ENCODE peak calls at places on chromosomes 12 and 14, in seven cellular contexts. I, O, W, M, C, V and L are unnamed samples.

GRCh38 chr12:28937196-28937595 is 211.9 kb upstream of the FAR2 start:
- ATAC-seq in I (no peak), O (no peak), W (no peak), M (no peak), C (no peak), V (peak), L (no peak)

GRCh38 chr12:65643595-65644386 is 180.5 kb upstream of the HMGA2 start:
- ATAC-seq in I (no peak), O (no peak), W (no peak), M (no peak), C (no peak), V (no peak), L (no peak)

GRCh38 chr14:73426877-73427276 is 31.5 kb downstream of the NUMB start:
- ATAC-seq in I (no peak), O (no peak), W (peak), M (no peak), C (no peak), V (peak), L (peak)

GRCh38 chr12:118302053-118302452 is 70.7 kb downstream of the TAOK3 start:
- ATAC-seq in I (peak), O (no peak), W (peak), M (no peak), C (peak), V (peak), L (no peak)

GRCh38 chr14:93927746-93928145 is 602 bp downstream of the FAM181A start:
- ATAC-seq in I (no peak), O (no peak), W (no peak), M (no peak), C (no peak), V (no peak), L (no peak)

GRCh38 chr12:49296034-49296835 is 1.3 kb downstream of the PRPH start:
- ATAC-seq in I (peak), O (no peak), W (peak), M (peak), C (peak), V (peak), L (no peak)

GRCh38 chr12:130127527-130127908 is 34.7 kb upstream of the FZD10 start:
- ATAC-seq in I (no peak), O (peak), W (no peak), M (no peak), C (no peak), V (no peak), L (peak)

GRCh38 chr14:65937079-65937803 is 524.7 kb downstream of the FUT8 start:
- ATAC-seq in I (no peak), O (no peak), W (no peak), M (no peak), C (no peak), V (no peak), L (no peak)

GRCh38 chr12:111687255-111687654 is 1.4 kb downstream of the ACAD10 start:
- ATAC-seq in I (peak), O (no peak), W (peak), M (peak), C (peak), V (no peak), L (no peak)

GRCh38 chr12:104569348-104570173 is 112.8 kb downstream of the CHST11 start:
- ATAC-seq in I (no peak), O (no peak), W (peak), M (no peak), C (peak), V (no peak), L (peak)

GRCh38 chr14:100416921-100417451 is 93.8 kb downstream of the SLC25A47 start:
- ATAC-seq in I (peak), O (no peak), W (no peak), M (peak), C (peak), V (peak), L (no peak)

GRCh38 chr14:64758711-64759554 is 54.7 kb downstream of the PLEKHG3 start:
- ATAC-seq in I (no peak), O (no peak), W (no peak), M (no peak), C (peak), V (peak), L (no peak)

GRCh38 chr14:59826150-59826549 is 44.4 kb downstream of the RTN1 start:
- ATAC-seq in I (no peak), O (no peak), W (no peak), M (no peak), C (no peak), V (no peak), L (no peak)

GRCh38 chr12:19206493-19207077 is 77.1 kb downstream of the PLEKHA5 start:
- ATAC-seq in I (no peak), O (no peak), W (no peak), M (no peak), C (no peak), V (peak), L (no peak)

GRCh38 chr14:35438910-35439713 is 34.6 kb upstream of the NFKBIA start:
- ATAC-seq in I (peak), O (no peak), W (peak), M (peak), C (no peak), V (peak), L (no peak)

GRCh38 chr14:95155044-95155443 is 2.3 kb downstream of the DICER1 start:
- ATAC-seq in I (no peak), O (no peak), W (no peak), M (no peak), C (no peak), V (no peak), L (no peak)

GRCh38 chr12:21301-22189 is 45.0 kb upstream of the IQSEC3 start:
- ATAC-seq in I (no peak), O (no peak), W (peak), M (peak), C (peak), V (no peak), L (no peak)

GRCh38 chr12:68964013-68964412 is 31.0 kb upstream of the CPM start:
- ATAC-seq in I (no peak), O (no peak), W (no peak), M (no peak), C (no peak), V (no peak), L (no peak)

GRCh38 chr12:64745259-64745807 is 13.9 kb downstream of the GNS start:
- ATAC-seq in I (no peak), O (no peak), W (no peak), M (no peak), C (no peak), V (no peak), L (no peak)

GRCh38 chr14:66998013-66998412 is 191.2 kb upstream of the GARIN2 start:
- ATAC-seq in I (no peak), O (no peak), W (peak), M (no peak), C (no peak), V (no peak), L (no peak)

GRCh38 chr12:76588881-76589565 is 29.5 kb upstream of the OSBPL8 start:
- ATAC-seq in I (no peak), O (peak), W (no peak), M (no peak), C (no peak), V (peak), L (peak)

GRCh38 chr12:83470749-83471148 is 784.0 kb downstream of the TMTC2 start:
- ATAC-seq in I (no peak), O (no peak), W (no peak), M (no peak), C (no peak), V (no peak), L (no peak)

GRCh38 chr12:52168019-52168717 is 23.6 kb downstream of the KRT80 start:
- ATAC-seq in I (no peak), O (peak), W (peak), M (peak), C (peak), V (peak), L (no peak)

GRCh38 chr12:119681953-119682352 is 14.0 kb downstream of the PRKAB1 start:
- ATAC-seq in I (no peak), O (no peak), W (peak), M (no peak), C (no peak), V (no peak), L (no peak)

GRCh38 chr14:102608064-102608446 is 15.6 kb downstream of the RCOR1 start:
- ATAC-seq in I (no peak), O (no peak), W (peak), M (no peak), C (no peak), V (no peak), L (no peak)

GRCh38 chr14:32349322-32349721 is 20.2 kb downstream of the AKAP6 start:
- ATAC-seq in I (no peak), O (no peak), W (no peak), M (no peak), C (no peak), V (no peak), L (no peak)

GRCh38 chr12:120696599-120696998 is 9.7 kb downstream of the MLEC start:
- ATAC-seq in I (no peak), O (no peak), W (peak), M (no peak), C (no peak), V (no peak), L (no peak)

GRCh38 chr12:125186471-125187147 is 121.4 kb downstream of the AACS start:
- ATAC-seq in I (peak), O (peak), W (no peak), M (no peak), C (peak), V (peak), L (peak)

GRCh38 chr12:90899456-90900182 is 55.4 kb downstream of the CCER1 start:
- ATAC-seq in I (no peak), O (no peak), W (no peak), M (no peak), C (no peak), V (peak), L (no peak)

GRCh38 chr14:76407449-76408150 is 31.7 kb downstream of the ESRRB start:
- ATAC-seq in I (no peak), O (no peak), W (no peak), M (peak), C (no peak), V (no peak), L (no peak)

GRCh38 chr12:26830358-26830757 is 2.6 kb downstream of the ITPR2 start:
- ATAC-seq in I (no peak), O (no peak), W (no peak), M (no peak), C (no peak), V (no peak), L (no peak)

GRCh38 chr12:26832817-26833691 is at the start of gene ITPR2:
- ATAC-seq in I (peak), O (peak), W (peak), M (peak), C (peak), V (peak), L (peak)

GRCh38 chr12:26833692-26834168 is 736 bp upstream of the ITPR2 start:
- ATAC-seq in I (no peak), O (no peak), W (peak), M (peak), C (no peak), V (peak), L (no peak)

GRCh38 chr12:26830783-26831601 is 2.0 kb downstream of the ITPR2 start:
- ATAC-seq in I (no peak), O (no peak), W (no peak), M (no peak), C (no peak), V (no peak), L (no peak)

DNA sequence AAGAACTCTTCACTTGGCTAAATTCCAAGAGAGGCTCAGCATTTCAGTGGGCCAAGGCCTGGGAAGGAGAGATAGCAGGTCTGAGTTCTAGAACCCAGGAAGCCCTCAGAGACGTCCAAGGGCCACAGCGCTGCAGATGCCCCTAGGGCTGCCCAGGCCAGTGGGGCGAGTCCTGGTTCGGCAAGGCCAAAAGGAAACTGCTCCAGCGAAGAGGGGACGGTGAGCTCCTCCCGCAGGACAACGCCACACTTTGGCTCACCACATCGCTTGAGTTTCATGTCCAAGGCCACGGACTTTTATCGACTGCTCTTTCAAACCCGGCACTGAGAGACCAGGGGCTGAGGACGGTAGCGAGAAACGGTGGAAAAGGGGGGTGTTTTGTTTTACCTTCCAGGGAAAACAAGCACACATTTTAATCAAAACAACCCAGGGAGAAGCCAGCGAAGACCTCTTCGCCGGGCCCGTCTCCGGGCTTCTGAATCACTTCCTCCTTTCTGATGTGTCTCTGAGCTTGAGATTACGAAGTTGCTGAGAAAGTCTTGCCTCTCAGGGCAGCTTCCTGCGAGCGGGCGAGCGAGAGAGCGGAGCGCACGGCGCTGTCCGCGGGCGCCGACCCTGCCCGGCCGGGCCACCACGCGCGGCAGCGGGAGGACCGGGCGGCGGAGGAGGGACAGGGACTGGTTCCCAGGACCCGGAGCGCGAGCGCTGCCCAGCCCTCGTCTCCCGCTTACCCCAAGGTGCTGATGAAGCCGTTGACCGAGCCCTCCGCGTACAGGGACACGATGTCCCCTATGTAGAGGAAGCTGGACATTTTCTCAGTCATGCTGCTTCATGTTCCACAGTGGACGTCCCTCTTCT is 806 bp downstream of the ITPR2 start:
- ATAC-seq in I (peak), O (peak), W (peak), M (peak), C (peak), V (peak), L (peak)
- TF ChIP-seq POLR2A in I (no peak), O (no peak), W (peak), M (peak), C (no peak), V (peak), L (peak)

GRCh38 chr14:55277972-55278740 is 6.9 kb downstream of the FBXO34 start:
- ATAC-seq in I (no peak), O (no peak), W (peak), M (no peak), C (no peak), V (no peak), L (no peak)
- H3K4me3 ChIP-seq in I (no peak), O (no peak), W (peak), M (no peak), C (no peak), V (no peak), L (no peak)

DNA sequence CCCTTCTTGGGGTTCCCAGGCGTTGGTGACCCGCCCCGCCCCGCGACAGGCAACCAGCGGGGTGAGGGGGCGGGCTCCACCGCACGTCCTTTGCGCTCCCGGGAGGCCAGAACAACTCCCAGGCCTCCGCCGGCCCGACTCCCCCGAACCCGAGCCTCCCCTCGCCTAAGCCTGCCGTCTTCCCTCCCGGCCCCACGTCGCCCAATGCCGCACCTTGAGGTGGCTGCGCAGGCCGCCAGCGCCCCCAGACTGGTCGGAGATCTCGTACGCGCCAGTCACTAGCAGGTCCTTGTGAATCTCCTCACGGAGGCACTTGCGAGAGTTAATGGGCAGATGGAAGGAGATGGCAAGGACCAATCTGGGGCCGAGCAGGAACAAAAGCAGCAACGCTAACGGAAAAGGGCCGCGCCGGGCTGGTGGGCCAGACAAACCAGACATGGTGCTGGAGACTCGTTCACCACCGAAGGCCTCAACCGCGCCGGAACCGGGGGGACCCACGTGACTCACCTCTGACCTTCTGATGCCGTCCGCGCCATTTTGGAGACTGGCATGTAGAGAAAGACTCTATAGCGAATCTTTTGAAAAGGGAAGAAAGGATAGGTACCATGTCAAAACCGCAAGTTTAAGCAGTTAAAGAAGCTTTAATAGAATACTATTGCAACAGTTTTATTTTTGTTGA is at the start of gene TMED10:
- ATAC-seq in I (peak), O (peak), W (peak), M (peak), C (peak), V (peak), L (peak)
- TF ChIP-seq POLR2A in I (peak), O (peak), W (peak), M (peak), C (peak), V (peak), L (peak)

DNA sequence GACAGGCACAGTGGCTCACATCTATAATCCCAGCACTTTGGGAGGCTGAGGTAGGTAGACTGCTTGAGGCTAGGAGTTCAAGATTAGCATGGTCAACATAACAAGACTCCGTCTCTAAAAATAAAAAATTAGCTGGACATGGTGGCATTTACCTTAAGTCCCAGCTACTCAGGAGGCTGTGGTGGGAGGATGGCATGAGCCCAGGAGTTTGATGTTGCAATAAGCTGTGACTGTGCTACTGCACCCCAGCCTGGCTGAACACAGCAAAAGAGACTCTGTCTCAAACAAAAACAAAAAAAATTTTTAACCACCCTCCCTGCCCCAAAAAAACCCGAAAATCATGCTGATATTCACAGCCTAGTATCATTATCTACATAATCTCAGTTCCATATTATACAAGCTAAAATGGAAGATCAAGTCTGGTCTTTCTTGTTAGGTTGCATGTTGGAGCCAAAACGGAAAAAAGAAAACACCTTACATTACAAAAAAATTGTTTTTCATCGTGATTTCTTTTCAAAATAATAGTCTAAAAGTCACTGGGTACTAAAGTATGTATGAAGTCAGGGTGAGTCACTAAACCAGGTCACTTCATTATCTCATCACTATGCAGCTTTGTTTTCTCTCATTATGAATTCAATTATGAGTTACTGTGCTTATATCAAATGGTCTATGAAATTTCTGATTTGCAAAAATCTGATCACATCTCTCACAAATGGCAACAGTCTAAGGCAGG is 13.8 kb downstream of the GXYLT1 start:
- ATAC-seq in I (no peak), O (peak), W (peak), M (no peak), C (peak), V (peak), L (peak)
- H3K4me3 ChIP-seq in I (no peak), O (no peak), W (no peak), M (no peak), C (no peak), V (peak), L (no peak)

DNA sequence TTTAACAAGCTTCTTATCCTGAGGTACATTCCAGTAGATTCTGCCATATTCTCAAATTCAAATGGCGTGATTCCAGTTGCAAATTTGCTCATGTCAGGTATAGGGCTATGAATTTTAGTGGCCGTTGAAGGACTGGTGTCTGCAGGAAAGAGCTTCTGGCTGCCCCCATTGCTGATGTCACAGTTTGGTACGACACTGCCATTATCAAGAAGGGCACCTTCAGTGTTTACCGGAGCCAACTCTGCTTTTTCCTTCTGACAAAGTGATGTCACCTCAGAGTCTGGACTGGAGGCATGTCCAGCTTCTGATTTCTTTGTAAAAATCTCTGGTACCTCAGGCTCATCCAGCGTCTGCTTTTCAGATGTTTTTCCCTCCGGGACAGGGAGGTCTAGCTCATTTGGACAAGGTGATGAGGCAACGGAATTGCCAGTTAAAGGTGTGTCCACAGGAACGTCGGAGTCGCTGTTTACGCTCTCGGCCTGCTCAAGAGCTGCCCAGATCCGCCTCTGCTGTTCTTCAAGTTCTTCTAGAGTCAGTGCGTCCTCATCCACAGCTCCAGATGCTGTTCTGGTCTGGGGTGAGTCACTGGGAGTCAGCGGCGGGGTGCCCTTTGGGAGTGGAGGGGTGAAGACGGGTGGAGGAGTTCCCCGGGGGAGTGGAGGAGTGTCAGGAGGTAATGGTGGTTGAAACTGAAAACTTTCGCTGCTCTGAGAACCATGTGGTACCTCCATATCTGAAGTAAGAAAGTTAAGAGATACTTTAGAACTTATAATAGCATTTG is 27.0 kb downstream of the ZCCHC8 start:
- ATAC-seq in I (no peak), O (no peak), W (peak), M (no peak), C (peak), V (no peak), L (peak)
- TF ChIP-seq POLR2A in I (no peak), O (no peak), W (no peak), M (no peak), C (no peak), V (no peak), L (no peak)